ENCODE peak calls at places on chromosomes 5 and 9, in ten cellular contexts. One of them, this sample, is unnamed.

GRCh38 chr9:129221233-129221632 is 43.2 kb upstream of the IER5L start:
- DNase-seq in stimulated activated naive CD8-positive, alpha-beta T cell treated with anti-CD3 and anti-CD28 coated beads, Interleukin-15, amount 100 ng/mL, for 72 hours: peak
- DNase-seq in CD8-positive, alpha-beta memory T cell: peak
- DNase-seq in astrocyte of the cerebellum: peak
- DNase-seq in amniotic stem cell: no peak
- DNase-seq in gastrocnemius medialis: no peak
- DNase-seq in natural killer cell: no peak
- DNase-seq in NCI-H1930: no peak
- DNase-seq in cerebellum: no peak
- DNase-seq in ecto neural progenitor cell: no peak
- DNase-seq in this sample: no peak

GRCh38 chr5:90940227-90940995 is 381.8 kb downstream of the ADGRV1 start:
- DNase-seq in natural killer cell: peak
- DNase-seq in astrocyte of the cerebellum: no peak
- DNase-seq in stimulated activated naive CD8-positive, alpha-beta T cell treated with anti-CD3 and anti-CD28 coated beads, Interleukin-15, amount 100 ng/mL, for 72 hours: peak
- DNase-seq in ecto neural progenitor cell: peak
- DNase-seq in cerebellum: no peak
- DNase-seq in gastrocnemius medialis: no peak
- DNase-seq in CD8-positive, alpha-beta memory T cell: no peak
- DNase-seq in NCI-H1930: peak
- DNase-seq in amniotic stem cell: no peak
- DNase-seq in this sample: peak

GRCh38 chr5:108345541-108346171 is 36.2 kb downstream of the FBXL17 start:
- DNase-seq in gastrocnemius medialis: no peak
- DNase-seq in CD8-positive, alpha-beta memory T cell: peak
- DNase-seq in ecto neural progenitor cell: no peak
- DNase-seq in amniotic stem cell: peak
- DNase-seq in NCI-H1930: peak
- DNase-seq in cerebellum: peak
- DNase-seq in stimulated activated naive CD8-positive, alpha-beta T cell treated with anti-CD3 and anti-CD28 coated beads, Interleukin-15, amount 100 ng/mL, for 72 hours: no peak
- DNase-seq in natural killer cell: no peak
- DNase-seq in astrocyte of the cerebellum: peak
- DNase-seq in this sample: no peak

GRCh38 chr5:34957857-34958690 is 28.7 kb downstream of the DNAJC21 start:
- DNase-seq in ecto neural progenitor cell: no peak
- DNase-seq in astrocyte of the cerebellum: peak
- DNase-seq in cerebellum: peak
- DNase-seq in CD8-positive, alpha-beta memory T cell: no peak
- DNase-seq in amniotic stem cell: no peak
- DNase-seq in natural killer cell: no peak
- DNase-seq in stimulated activated naive CD8-positive, alpha-beta T cell treated with anti-CD3 and anti-CD28 coated beads, Interleukin-15, amount 100 ng/mL, for 72 hours: no peak
- DNase-seq in NCI-H1930: no peak
- DNase-seq in gastrocnemius medialis: no peak
- DNase-seq in this sample: no peak

GRCh38 chr5:67520161-67520886 is 323.7 kb upstream of the CD180 start:
- DNase-seq in amniotic stem cell: no peak
- DNase-seq in astrocyte of the cerebellum: no peak
- DNase-seq in CD8-positive, alpha-beta memory T cell: no peak
- DNase-seq in cerebellum: no peak
- DNase-seq in gastrocnemius medialis: no peak
- DNase-seq in ecto neural progenitor cell: no peak
- DNase-seq in natural killer cell: no peak
- DNase-seq in stimulated activated naive CD8-positive, alpha-beta T cell treated with anti-CD3 and anti-CD28 coated beads, Interleukin-15, amount 100 ng/mL, for 72 hours: no peak
- DNase-seq in NCI-H1930: peak
- DNase-seq in this sample: no peak

GRCh38 chr9:21070887-21071286 is 6.9 kb downstream of the IFNB1 start:
- DNase-seq in astrocyte of the cerebellum: no peak
- DNase-seq in ecto neural progenitor cell: no peak
- DNase-seq in stimulated activated naive CD8-positive, alpha-beta T cell treated with anti-CD3 and anti-CD28 coated beads, Interleukin-15, amount 100 ng/mL, for 72 hours: no peak
- DNase-seq in amniotic stem cell: no peak
- DNase-seq in cerebellum: no peak
- DNase-seq in CD8-positive, alpha-beta memory T cell: no peak
- DNase-seq in gastrocnemius medialis: no peak
- DNase-seq in NCI-H1930: no peak
- DNase-seq in natural killer cell: no peak
- DNase-seq in this sample: no peak

GRCh38 chr9:81112638-81113037 is 576.7 kb downstream of the TLE1 start:
- DNase-seq in cerebellum: no peak
- DNase-seq in stimulated activated naive CD8-positive, alpha-beta T cell treated with anti-CD3 and anti-CD28 coated beads, Interleukin-15, amount 100 ng/mL, for 72 hours: no peak
- DNase-seq in NCI-H1930: no peak
- DNase-seq in ecto neural progenitor cell: no peak
- DNase-seq in natural killer cell: no peak
- DNase-seq in astrocyte of the cerebellum: no peak
- DNase-seq in CD8-positive, alpha-beta memory T cell: no peak
- DNase-seq in amniotic stem cell: no peak
- DNase-seq in gastrocnemius medialis: no peak
- DNase-seq in this sample: peak

GRCh38 chr9:92707530-92707929 is 37.6 kb upstream of the IPPK start:
- DNase-seq in natural killer cell: no peak
- DNase-seq in cerebellum: no peak
- DNase-seq in ecto neural progenitor cell: no peak
- DNase-seq in astrocyte of the cerebellum: no peak
- DNase-seq in gastrocnemius medialis: no peak
- DNase-seq in amniotic stem cell: no peak
- DNase-seq in stimulated activated naive CD8-positive, alpha-beta T cell treated with anti-CD3 and anti-CD28 coated beads, Interleukin-15, amount 100 ng/mL, for 72 hours: no peak
- DNase-seq in NCI-H1930: no peak
- DNase-seq in CD8-positive, alpha-beta memory T cell: no peak
- DNase-seq in this sample: no peak

GRCh38 chr9:3746296-3747275 is 220.8 kb upstream of the RFX3 start:
- DNase-seq in NCI-H1930: no peak
- DNase-seq in astrocyte of the cerebellum: peak
- DNase-seq in stimulated activated naive CD8-positive, alpha-beta T cell treated with anti-CD3 and anti-CD28 coated beads, Interleukin-15, amount 100 ng/mL, for 72 hours: peak
- DNase-seq in gastrocnemius medialis: no peak
- DNase-seq in cerebellum: no peak
- DNase-seq in amniotic stem cell: peak
- DNase-seq in ecto neural progenitor cell: no peak
- DNase-seq in natural killer cell: no peak
- DNase-seq in CD8-positive, alpha-beta memory T cell: no peak
- DNase-seq in this sample: no peak

GRCh38 chr5:88722546-88722945 is 160.4 kb downstream of the MEF2C start:
- DNase-seq in NCI-H1930: no peak
- DNase-seq in cerebellum: no peak
- DNase-seq in ecto neural progenitor cell: no peak
- DNase-seq in stimulated activated naive CD8-positive, alpha-beta T cell treated with anti-CD3 and anti-CD28 coated beads, Interleukin-15, amount 100 ng/mL, for 72 hours: no peak
- DNase-seq in amniotic stem cell: no peak
- DNase-seq in CD8-positive, alpha-beta memory T cell: no peak
- DNase-seq in astrocyte of the cerebellum: no peak
- DNase-seq in gastrocnemius medialis: no peak
- DNase-seq in natural killer cell: no peak
- DNase-seq in this sample: peak

GRCh38 chr9:38441347-38442085 is 17.3 kb upstream of the IGFBPL1 start:
- DNase-seq in stimulated activated naive CD8-positive, alpha-beta T cell treated with anti-CD3 and anti-CD28 coated beads, Interleukin-15, amount 100 ng/mL, for 72 hours: no peak
- DNase-seq in gastrocnemius medialis: no peak
- DNase-seq in natural killer cell: no peak
- DNase-seq in ecto neural progenitor cell: peak
- DNase-seq in cerebellum: no peak
- DNase-seq in astrocyte of the cerebellum: no peak
- DNase-seq in amniotic stem cell: no peak
- DNase-seq in CD8-positive, alpha-beta memory T cell: no peak
- DNase-seq in NCI-H1930: no peak
- DNase-seq in this sample: no peak

GRCh38 chr5:74127377-74128338 is 501.7 kb downstream of the ARHGEF28 start:
- DNase-seq in stimulated activated naive CD8-positive, alpha-beta T cell treated with anti-CD3 and anti-CD28 coated beads, Interleukin-15, amount 100 ng/mL, for 72 hours: no peak
- DNase-seq in astrocyte of the cerebellum: no peak
- DNase-seq in cerebellum: peak
- DNase-seq in NCI-H1930: peak
- DNase-seq in gastrocnemius medialis: no peak
- DNase-seq in natural killer cell: no peak
- DNase-seq in ecto neural progenitor cell: no peak
- DNase-seq in amniotic stem cell: no peak
- DNase-seq in CD8-positive, alpha-beta memory T cell: no peak
- DNase-seq in this sample: no peak

GRCh38 chr5:108094808-108095207 is 287.1 kb downstream of the FBXL17 start:
- DNase-seq in astrocyte of the cerebellum: no peak
- DNase-seq in ecto neural progenitor cell: no peak
- DNase-seq in gastrocnemius medialis: no peak
- DNase-seq in CD8-positive, alpha-beta memory T cell: no peak
- DNase-seq in stimulated activated naive CD8-positive, alpha-beta T cell treated with anti-CD3 and anti-CD28 coated beads, Interleukin-15, amount 100 ng/mL, for 72 hours: no peak
- DNase-seq in natural killer cell: no peak
- DNase-seq in NCI-H1930: no peak
- DNase-seq in cerebellum: no peak
- DNase-seq in amniotic stem cell: no peak
- DNase-seq in this sample: no peak

GRCh38 chr5:14309864-14310531 is 166.9 kb downstream of the TRIO start:
- DNase-seq in natural killer cell: no peak
- DNase-seq in CD8-positive, alpha-beta memory T cell: no peak
- DNase-seq in ecto neural progenitor cell: no peak
- DNase-seq in gastrocnemius medialis: no peak
- DNase-seq in cerebellum: no peak
- DNase-seq in amniotic stem cell: no peak
- DNase-seq in NCI-H1930: no peak
- DNase-seq in stimulated activated naive CD8-positive, alpha-beta T cell treated with anti-CD3 and anti-CD28 coated beads, Interleukin-15, amount 100 ng/mL, for 72 hours: no peak
- DNase-seq in astrocyte of the cerebellum: no peak
- DNase-seq in this sample: no peak

GRCh38 chr9:129750010-129750409 is 2.8 kb downstream of the PTGES start:
- DNase-seq in ecto neural progenitor cell: no peak
- DNase-seq in CD8-positive, alpha-beta memory T cell: no peak
- DNase-seq in astrocyte of the cerebellum: no peak
- DNase-seq in natural killer cell: no peak
- DNase-seq in amniotic stem cell: no peak
- DNase-seq in cerebellum: no peak
- DNase-seq in stimulated activated naive CD8-positive, alpha-beta T cell treated with anti-CD3 and anti-CD28 coated beads, Interleukin-15, amount 100 ng/mL, for 72 hours: no peak
- DNase-seq in gastrocnemius medialis: no peak
- DNase-seq in NCI-H1930: no peak
- DNase-seq in this sample: no peak

GRCh38 chr5:31477971-31478370 is 53.9 kb downstream of the DROSHA start:
- DNase-seq in CD8-positive, alpha-beta memory T cell: no peak
- DNase-seq in NCI-H1930: no peak
- DNase-seq in ecto neural progenitor cell: no peak
- DNase-seq in astrocyte of the cerebellum: no peak
- DNase-seq in amniotic stem cell: no peak
- DNase-seq in stimulated activated naive CD8-positive, alpha-beta T cell treated with anti-CD3 and anti-CD28 coated beads, Interleukin-15, amount 100 ng/mL, for 72 hours: no peak
- DNase-seq in natural killer cell: no peak
- DNase-seq in cerebellum: no peak
- DNase-seq in gastrocnemius medialis: no peak
- DNase-seq in this sample: no peak

GRCh38 chr9:19113964-19114679 is 11.4 kb upstream of the HAUS6 start:
- DNase-seq in cerebellum: no peak
- DNase-seq in ecto neural progenitor cell: peak
- DNase-seq in natural killer cell: no peak
- DNase-seq in NCI-H1930: no peak
- DNase-seq in astrocyte of the cerebellum: no peak
- DNase-seq in CD8-positive, alpha-beta memory T cell: no peak
- DNase-seq in stimulated activated naive CD8-positive, alpha-beta T cell treated with anti-CD3 and anti-CD28 coated beads, Interleukin-15, amount 100 ng/mL, for 72 hours: no peak
- DNase-seq in amniotic stem cell: no peak
- DNase-seq in gastrocnemius medialis: no peak
- DNase-seq in this sample: no peak

GRCh38 chr5:74212336-74212735 is 428.2 kb downstream of the ENC1 start:
- DNase-seq in stimulated activated naive CD8-positive, alpha-beta T cell treated with anti-CD3 and anti-CD28 coated beads, Interleukin-15, amount 100 ng/mL, for 72 hours: no peak
- DNase-seq in cerebellum: no peak
- DNase-seq in NCI-H1930: no peak
- DNase-seq in CD8-positive, alpha-beta memory T cell: no peak
- DNase-seq in natural killer cell: no peak
- DNase-seq in gastrocnemius medialis: no peak
- DNase-seq in amniotic stem cell: no peak
- DNase-seq in astrocyte of the cerebellum: no peak
- DNase-seq in ecto neural progenitor cell: no peak
- DNase-seq in this sample: no peak

GRCh38 chr9:79687131-79687447 is 115.3 kb downstream of the TLE4 start:
- DNase-seq in CD8-positive, alpha-beta memory T cell: peak
- DNase-seq in amniotic stem cell: no peak
- DNase-seq in NCI-H1930: no peak
- DNase-seq in natural killer cell: peak
- DNase-seq in cerebellum: no peak
- DNase-seq in gastrocnemius medialis: no peak
- DNase-seq in ecto neural progenitor cell: no peak
- DNase-seq in astrocyte of the cerebellum: no peak
- DNase-seq in stimulated activated naive CD8-positive, alpha-beta T cell treated with anti-CD3 and anti-CD28 coated beads, Interleukin-15, amount 100 ng/mL, for 72 hours: peak
- DNase-seq in this sample: no peak

GRCh38 chr5:72752909-72753308 is 63.6 kb upstream of the TNPO1 start:
- DNase-seq in cerebellum: no peak
- DNase-seq in CD8-positive, alpha-beta memory T cell: no peak
- DNase-seq in amniotic stem cell: no peak
- DNase-seq in natural killer cell: no peak
- DNase-seq in ecto neural progenitor cell: no peak
- DNase-seq in astrocyte of the cerebellum: no peak
- DNase-seq in gastrocnemius medialis: no peak
- DNase-seq in stimulated activated naive CD8-positive, alpha-beta T cell treated with anti-CD3 and anti-CD28 coated beads, Interleukin-15, amount 100 ng/mL, for 72 hours: no peak
- DNase-seq in NCI-H1930: no peak
- DNase-seq in this sample: no peak

GRCh38 chr5:61999371-61999770 is 306.6 kb upstream of the KIF2A start:
- DNase-seq in stimulated activated naive CD8-positive, alpha-beta T cell treated with anti-CD3 and anti-CD28 coated beads, Interleukin-15, amount 100 ng/mL, for 72 hours: no peak
- DNase-seq in astrocyte of the cerebellum: no peak
- DNase-seq in CD8-positive, alpha-beta memory T cell: no peak
- DNase-seq in NCI-H1930: no peak
- DNase-seq in natural killer cell: no peak
- DNase-seq in cerebellum: no peak
- DNase-seq in gastrocnemius medialis: no peak
- DNase-seq in ecto neural progenitor cell: no peak
- DNase-seq in amniotic stem cell: no peak
- DNase-seq in this sample: no peak

GRCh38 chr9:11328326-11328725 is 715.5 kb upstream of the PTPRD start:
- DNase-seq in stimulated activated naive CD8-positive, alpha-beta T cell treated with anti-CD3 and anti-CD28 coated beads, Interleukin-15, amount 100 ng/mL, for 72 hours: no peak
- DNase-seq in amniotic stem cell: no peak
- DNase-seq in cerebellum: no peak
- DNase-seq in gastrocnemius medialis: no peak
- DNase-seq in natural killer cell: no peak
- DNase-seq in CD8-positive, alpha-beta memory T cell: no peak
- DNase-seq in NCI-H1930: no peak
- DNase-seq in astrocyte of the cerebellum: no peak
- DNase-seq in ecto neural progenitor cell: no peak
- DNase-seq in this sample: no peak

GRCh38 chr9:34346873-34347799 is 17.8 kb downstream of the NUDT2 start:
- DNase-seq in astrocyte of the cerebellum: no peak
- DNase-seq in NCI-H1930: no peak
- DNase-seq in CD8-positive, alpha-beta memory T cell: no peak
- DNase-seq in gastrocnemius medialis: no peak
- DNase-seq in natural killer cell: no peak
- DNase-seq in stimulated activated naive CD8-positive, alpha-beta T cell treated with anti-CD3 and anti-CD28 coated beads, Interleukin-15, amount 100 ng/mL, for 72 hours: no peak
- DNase-seq in amniotic stem cell: no peak
- DNase-seq in cerebellum: no peak
- DNase-seq in ecto neural progenitor cell: no peak
- DNase-seq in this sample: no peak

GRCh38 chr5:126519637-126520592 is 75.1 kb downstream of the ALDH7A1 start:
- DNase-seq in stimulated activated naive CD8-positive, alpha-beta T cell treated with anti-CD3 and anti-CD28 coated beads, Interleukin-15, amount 100 ng/mL, for 72 hours: no peak
- DNase-seq in NCI-H1930: no peak
- DNase-seq in ecto neural progenitor cell: no peak
- DNase-seq in amniotic stem cell: no peak
- DNase-seq in cerebellum: no peak
- DNase-seq in astrocyte of the cerebellum: no peak
- DNase-seq in natural killer cell: no peak
- DNase-seq in gastrocnemius medialis: peak
- DNase-seq in CD8-positive, alpha-beta memory T cell: no peak
- DNase-seq in this sample: no peak

GRCh38 chr9:92618633-92619225 is 51.2 kb downstream of the IPPK start:
- DNase-seq in ecto neural progenitor cell: no peak
- DNase-seq in amniotic stem cell: no peak
- DNase-seq in gastrocnemius medialis: no peak
- DNase-seq in NCI-H1930: no peak
- DNase-seq in natural killer cell: no peak
- DNase-seq in stimulated activated naive CD8-positive, alpha-beta T cell treated with anti-CD3 and anti-CD28 coated beads, Interleukin-15, amount 100 ng/mL, for 72 hours: no peak
- DNase-seq in astrocyte of the cerebellum: no peak
- DNase-seq in cerebellum: no peak
- DNase-seq in CD8-positive, alpha-beta memory T cell: no peak
- DNase-seq in this sample: no peak

GRCh38 chr5:126846344-126846743 is 69.4 kb downstream of the LMNB1 start:
- DNase-seq in CD8-positive, alpha-beta memory T cell: no peak
- DNase-seq in stimulated activated naive CD8-positive, alpha-beta T cell treated with anti-CD3 and anti-CD28 coated beads, Interleukin-15, amount 100 ng/mL, for 72 hours: no peak
- DNase-seq in ecto neural progenitor cell: no peak
- DNase-seq in astrocyte of the cerebellum: no peak
- DNase-seq in cerebellum: no peak
- DNase-seq in gastrocnemius medialis: no peak
- DNase-seq in amniotic stem cell: no peak
- DNase-seq in NCI-H1930: no peak
- DNase-seq in natural killer cell: no peak
- DNase-seq in this sample: no peak

GRCh38 chr5:55732592-55732991 is 5.3 kb upstream of the DDX4 start:
- DNase-seq in cerebellum: no peak
- DNase-seq in stimulated activated naive CD8-positive, alpha-beta T cell treated with anti-CD3 and anti-CD28 coated beads, Interleukin-15, amount 100 ng/mL, for 72 hours: no peak
- DNase-seq in gastrocnemius medialis: no peak
- DNase-seq in NCI-H1930: no peak
- DNase-seq in ecto neural progenitor cell: no peak
- DNase-seq in amniotic stem cell: no peak
- DNase-seq in astrocyte of the cerebellum: no peak
- DNase-seq in natural killer cell: no peak
- DNase-seq in CD8-positive, alpha-beta memory T cell: no peak
- DNase-seq in this sample: no peak

GRCh38 chr5:179805070-179805528 is 1.6 kb downstream of the MGAT4B start:
- DNase-seq in CD8-positive, alpha-beta memory T cell: no peak
- DNase-seq in cerebellum: no peak
- DNase-seq in ecto neural progenitor cell: no peak
- DNase-seq in gastrocnemius medialis: peak
- DNase-seq in NCI-H1930: no peak
- DNase-seq in natural killer cell: peak
- DNase-seq in astrocyte of the cerebellum: no peak
- DNase-seq in stimulated activated naive CD8-positive, alpha-beta T cell treated with anti-CD3 and anti-CD28 coated beads, Interleukin-15, amount 100 ng/mL, for 72 hours: no peak
- DNase-seq in amniotic stem cell: no peak
- DNase-seq in this sample: no peak